ENCODE peak calls at places on chromosomes 16 and 17, in five cellular contexts. W, H, D, C and M are unnamed samples.

GRCh38 chr17:46191332-46192210 is 1.7 kb downstream of the KANSL1 start:
- DNase-seq in H (no peak), D (no peak), C (peak), W (no peak), M (peak)

GRCh38 chr16:21603920-21604319 is 4.5 kb downstream of the METTL9 start:
- DNase-seq in D (no peak), C (peak), W (no peak), H (no peak), M (peak)

GRCh38 chr17:2321399-2321798 is 14.9 kb downstream of the TSR1 start:
- DNase-seq in W (no peak), H (no peak), D (no peak), C (no peak), M (no peak)

GRCh38 chr16:22388101-22388644 is 13.8 kb upstream of the CDR2 start:
- DNase-seq in C (no peak), D (no peak), W (no peak), H (no peak), M (no peak)

GRCh38 chr16:72109966-72110530 is 16.4 kb downstream of the DHX38 start:
- DNase-seq in W (no peak), D (no peak), H (no peak), C (no peak), M (no peak)

GRCh38 chr17:9924735-9925191 is 19.7 kb upstream of the RCVRN start:
- DNase-seq in H (peak), C (peak), D (no peak), W (peak), M (peak)

GRCh38 chr16:85148959-85149358 is 36.7 kb upstream of the CIBAR2 start:
- DNase-seq in W (peak), C (no peak), D (no peak), H (no peak), M (peak)

GRCh38 chr16:11112723-11113348 is 143.2 kb downstream of the SOCS1 start:
- DNase-seq in D (no peak), C (no peak), H (no peak), W (peak), M (no peak)

GRCh38 chr16:16158741-16159374 is 64.4 kb downstream of the ABCC6 start:
- DNase-seq in C (no peak), W (no peak), D (no peak), H (no peak), M (peak)